ENCODE peak calls at places on chromosomes 11 and 22, in five cellular contexts. I is Peyer's patch, K is ovary, B is breast epithelium, R is brain microvascular endothelial cell. F is an unnamed sample.

GRCh38 chr22:22201185-22201924 is 43.2 kb upstream of the VPREB1 start:
- DNase-seq in I (peak), K (no peak), B (peak), R (no peak), F (no peak)

GRCh38 chr11:2189938-2190669 is 18.5 kb upstream of the TH start:
- DNase-seq in I (no peak), K (no peak), B (no peak), R (no peak), F (peak)

GRCh38 chr11:119298726-119299125 is 18.2 kb downstream of the MCAM start:
- DNase-seq in I (no peak), K (no peak), B (no peak), R (no peak), F (no peak)

GRCh38 chr11:126924381-126924780 is 76.2 kb downstream of the KIRREL3 start:
- DNase-seq in I (no peak), K (no peak), B (no peak), R (no peak), F (no peak)

GRCh38 chr11:57491371-57492061 is 24.0 kb downstream of the SLC43A1 start:
- DNase-seq in I (peak), K (no peak), B (no peak), R (peak), F (no peak)

GRCh38 chr11:67370351-67371076 is 2.9 kb downstream of the CLCF1 start:
- DNase-seq in I (no peak), K (peak), B (no peak), R (no peak), F (no peak)

GRCh38 chr11:108713076-108713790 is 48.4 kb downstream of the DDX10 start:
- DNase-seq in I (no peak), K (no peak), B (no peak), R (peak), F (no peak)

GRCh38 chr11:12269104-12269441 is 108.3 kb upstream of the PARVA start:
- DNase-seq in I (no peak), K (no peak), B (no peak), R (no peak), F (peak)

GRCh38 chr22:50529416-50530279 is at the start of gene TYMP:
- DNase-seq in I (peak), K (no peak), B (no peak), R (no peak), F (peak)

GRCh38 chr11:120132645-120133185 is 5.2 kb downstream of the TRIM29 start:
- DNase-seq in I (peak), K (peak), B (peak), R (no peak), F (no peak)

GRCh38 chr11:76102772-76103171 is 103.5 kb downstream of the WNT11 start:
- DNase-seq in I (peak), K (peak), B (no peak), R (peak), F (no peak)

GRCh38 chr22:36659762-36660509 is 43.6 kb downstream of the CACNG2 start:
- DNase-seq in I (peak), K (peak), B (peak), R (peak), F (peak)

GRCh38 chr11:111378773-111379499 is at the start of gene POU2AF1:
- DNase-seq in I (peak), K (no peak), B (no peak), R (no peak), F (no peak)

GRCh38 chr11:26575946-26576345 is 3.9 kb upstream of the MUC15 start:
- DNase-seq in I (no peak), K (no peak), B (no peak), R (no peak), F (no peak)

GRCh38 chr11:76787911-76788596 is 4.9 kb downstream of the TSKU start:
- DNase-seq in I (peak), K (peak), B (peak), R (no peak), F (no peak)

GRCh38 chr11:55554169-55554568 is at the start of gene OR4C15:
- DNase-seq in I (no peak), K (no peak), B (no peak), R (no peak), F (no peak)

GRCh38 chr22:49308300-49308699 is 519.4 kb downstream of the BRD1 start:
- DNase-seq in I (peak), K (no peak), B (no peak), R (no peak), F (no peak)

GRCh38 chr11:47355283-47356128 is 3.0 kb upstream of the MYBPC3 start:
- DNase-seq in I (peak), K (peak), B (peak), R (peak), F (peak)

GRCh38 chr11:132595711-132596111 is 936.6 kb downstream of the OPCML start:
- DNase-seq in I (no peak), K (no peak), B (no peak), R (no peak), F (no peak)

GRCh38 chr11:40129276-40129675 is 1330.2 kb downstream of the LRRC4C start:
- DNase-seq in I (no peak), K (no peak), B (no peak), R (no peak), F (no peak)

GRCh38 chr11:11373934-11374333 is 20.9 kb upstream of the CSNK2A3 start:
- DNase-seq in I (no peak), K (no peak), B (no peak), R (no peak), F (no peak)

GRCh38 chr11:120546312-120547205 is 35.0 kb downstream of the GRIK4 start:
- DNase-seq in I (peak), K (peak), B (no peak), R (peak), F (no peak)

GRCh38 chr11:71267807-71268421 is 15.5 kb upstream of the SHANK2 start:
- DNase-seq in I (no peak), K (no peak), B (peak), R (no peak), F (no peak)

GRCh38 chr22:28154856-28155255 is 235.8 kb upstream of the PITPNB start:
- DNase-seq in I (no peak), K (no peak), B (no peak), R (peak), F (no peak)

GRCh38 chr11:128488471-128488870 is 98.9 kb downstream of the ETS1 start:
- DNase-seq in I (no peak), K (no peak), B (no peak), R (peak), F (no peak)

GRCh38 chr22:17443413-17444203 is 74.3 kb downstream of the CECR2 start:
- DNase-seq in I (no peak), K (no peak), B (no peak), R (no peak), F (no peak)

GRCh38 chr11:58592760-58593472 is 14.1 kb downstream of the ZFP91 start:
- DNase-seq in I (peak), K (no peak), B (no peak), R (no peak), F (peak)

GRCh38 chr11:16881074-16881709 is 133.0 kb downstream of the PLEKHA7 start:
- DNase-seq in I (no peak), K (peak), B (no peak), R (peak), F (peak)

GRCh38 chr22:46136539-46137217 is 13.6 kb upstream of the PPARA start:
- DNase-seq in I (no peak), K (peak), B (no peak), R (no peak), F (peak)

GRCh38 chr22:46578824-46579561 is 41.2 kb upstream of the GRAMD4 start:
- DNase-seq in I (peak), K (no peak), B (no peak), R (no peak), F (peak)

GRCh38 chr11:65615950-65616574 is 486 bp downstream of the PCNX3 start:
- DNase-seq in I (no peak), K (no peak), B (no peak), R (no peak), F (no peak)

GRCh38 chr22:44380716-44381500 is 68.2 kb upstream of the SHISAL1 start:
- DNase-seq in I (no peak), K (peak), B (no peak), R (no peak), F (no peak)

GRCh38 chr22:40418366-40419201 is 48.2 kb downstream of the SGSM3 start:
- DNase-seq in I (no peak), K (peak), B (peak), R (no peak), F (no peak)

GRCh38 chr11:64864473-64865285 is 13.7 kb downstream of the EHD1 start:
- DNase-seq in I (peak), K (peak), B (no peak), R (peak), F (no peak)

GRCh38 chr11:31874631-31875191 is 63.6 kb upstream of the PAX6 start:
- DNase-seq in I (no peak), K (no peak), B (no peak), R (no peak), F (no peak)

GRCh38 chr11:110362916-110363574 is 66.6 kb upstream of the RDX start:
- DNase-seq in I (no peak), K (no peak), B (no peak), R (peak), F (peak)

GRCh38 chr22:48052621-48052890 is 1290.1 kb downstream of the TBC1D22A start:
- DNase-seq in I (no peak), K (no peak), B (no peak), R (no peak), F (no peak)

DNA sequence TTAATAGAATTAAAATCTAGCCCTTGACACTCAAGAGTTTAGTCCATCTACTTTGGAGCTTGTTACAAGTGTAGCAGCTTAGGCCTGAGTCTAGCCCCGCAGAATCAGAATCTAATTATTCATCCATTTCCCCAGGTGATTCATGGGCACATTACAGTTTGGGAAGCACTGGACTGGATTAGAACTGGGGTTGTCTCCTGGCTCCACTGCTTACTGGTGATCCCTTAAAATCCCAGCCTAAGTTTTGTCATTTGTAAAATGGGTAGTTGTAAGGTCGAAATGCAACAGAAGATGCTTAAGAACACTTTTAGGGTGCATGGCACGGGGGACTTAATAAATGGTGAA is 1.3 kb downstream of the STX3 start:
- DNase-seq in I (no peak), K (no peak), B (no peak), R (peak), F (no peak)
- H3K27ac ChIP-seq in I (no peak), K (peak), B (peak), R (peak), F (peak)

DNA sequence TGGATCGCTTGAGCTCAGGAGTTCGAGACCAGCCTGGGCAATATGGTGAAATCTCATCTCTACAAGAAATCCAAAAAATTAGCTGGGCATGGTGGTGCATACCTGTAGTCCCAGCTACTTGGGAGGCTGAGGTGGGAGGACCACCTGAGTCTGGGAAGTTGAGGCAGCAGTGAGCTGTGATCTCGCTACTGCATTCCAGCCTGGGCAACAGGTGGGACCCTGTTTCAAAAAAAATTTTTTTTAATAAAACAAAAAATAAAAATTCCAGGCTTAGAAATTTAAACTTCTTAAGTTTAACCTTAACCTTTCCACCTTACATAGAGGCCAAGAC is 21.2 kb downstream of the CLMP start:
- DNase-seq in I (no peak), K (no peak), B (no peak), R (no peak), F (no peak)
- H3K27ac ChIP-seq in I (no peak), K (no peak), B (peak), R (peak), F (no peak)

DNA sequence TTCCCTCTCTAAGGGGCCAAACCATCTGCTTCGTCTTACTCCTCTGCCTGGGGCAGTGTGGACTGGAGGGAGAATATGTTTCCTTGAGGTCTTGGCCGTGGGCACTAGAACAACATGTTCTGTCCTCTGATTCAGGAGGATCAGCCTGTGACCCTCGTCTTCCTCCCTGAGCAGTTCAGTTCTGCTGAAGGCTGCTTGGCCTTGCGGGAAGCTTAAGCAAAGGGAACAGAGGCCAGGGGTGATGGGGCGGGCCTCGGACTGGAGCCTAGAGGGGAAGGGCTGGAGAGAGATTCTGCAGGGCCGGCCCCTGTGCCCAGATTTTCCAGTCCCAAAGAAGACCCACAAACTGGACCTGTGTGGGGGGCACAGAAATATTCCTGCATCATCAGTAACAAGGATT is 58.0 kb downstream of the ST14 start:
- DNase-seq in I (no peak), K (no peak), B (no peak), R (no peak), F (no peak)
- H3K27ac ChIP-seq in I (no peak), K (no peak), B (no peak), R (no peak), F (no peak)

GRCh38 chr11:5846689-5847088 is 5.0 kb upstream of the OR52E6 start:
- DNase-seq in I (no peak), K (no peak), B (no peak), R (no peak), F (no peak)

GRCh38 chr11:5851002-5851401 is 6.5 kb downstream of the OR52E8 start:
- DNase-seq in I (no peak), K (no peak), B (no peak), R (no peak), F (no peak)
- H3K27ac ChIP-seq in I (no peak), K (no peak), B (no peak), R (no peak), F (no peak)

DNA sequence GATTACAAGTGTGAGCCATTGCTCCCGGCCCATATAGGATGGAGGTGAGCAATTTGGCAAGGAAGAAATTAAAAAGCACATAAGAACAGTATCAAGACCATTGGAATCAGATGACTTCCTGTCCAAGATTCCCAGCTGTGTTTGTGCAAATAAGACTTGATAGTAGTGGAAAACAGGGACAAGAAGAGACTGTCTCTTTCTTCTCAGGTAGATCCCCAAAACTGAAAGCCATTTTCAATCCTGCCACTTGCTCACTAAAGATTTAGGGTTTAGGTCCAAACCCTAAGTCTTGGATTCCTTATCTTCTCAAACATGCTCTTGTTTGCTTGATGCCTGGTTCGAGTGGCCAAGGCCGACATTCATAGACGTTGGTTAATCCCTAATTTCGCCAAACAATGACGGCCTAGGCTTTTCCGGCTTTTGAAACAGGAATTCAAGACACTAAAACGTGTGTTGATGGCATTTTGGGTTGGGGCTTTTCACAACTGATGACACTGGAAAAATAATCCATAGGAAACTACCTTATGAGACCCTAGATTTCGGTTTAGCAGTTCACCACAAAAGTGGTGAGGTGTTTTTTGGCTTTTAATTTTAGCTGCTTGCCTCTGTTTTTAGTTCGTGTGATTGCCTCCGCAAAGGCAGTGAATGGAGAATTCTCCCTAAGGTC is 1.0 kb upstream of the GTPBP1 start:
- DNase-seq in I (no peak), K (no peak), B (no peak), R (no peak), F (no peak)
- H3K27ac ChIP-seq in I (peak), K (peak), B (peak), R (peak), F (peak)

GRCh38 chr11:129828301-129828836 is 12.7 kb downstream of the TMEM45B start:
- DNase-seq in I (no peak), K (no peak), B (no peak), R (no peak), F (no peak)
- H3K27ac ChIP-seq in I (no peak), K (no peak), B (peak), R (no peak), F (peak)

DNA sequence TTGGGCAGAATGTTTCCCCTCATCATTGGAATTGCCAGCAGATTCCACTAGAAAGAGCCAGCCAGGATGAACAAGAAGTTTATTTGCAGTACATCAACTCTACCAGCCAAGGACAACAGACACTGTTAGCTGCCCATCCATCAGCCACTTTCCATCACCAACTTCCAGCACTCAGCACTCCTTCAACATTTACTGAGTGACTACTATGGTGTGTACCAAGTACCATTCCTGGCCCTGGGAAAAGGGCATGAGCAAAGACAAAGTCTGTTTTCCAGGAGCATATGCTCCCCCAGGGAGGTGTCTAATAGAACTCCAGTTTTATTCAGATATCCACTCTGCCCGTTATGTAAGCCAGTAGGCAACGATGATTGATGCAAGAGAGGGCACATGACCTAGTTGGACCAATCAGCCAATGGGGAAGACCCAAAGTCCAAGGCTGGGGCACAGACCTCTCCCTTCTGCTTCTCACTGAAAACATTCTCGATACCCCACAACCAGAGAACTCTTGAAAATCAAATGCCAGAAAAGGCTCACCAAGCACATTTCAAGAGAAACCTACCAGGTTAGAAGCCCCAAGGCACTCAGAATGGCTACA is 7.5 kb downstream of the HIRA start:
- DNase-seq in I (no peak), K (no peak), B (no peak), R (no peak), F (no peak)
- H3K27ac ChIP-seq in I (no peak), K (no peak), B (no peak), R (no peak), F (no peak)

F was measured in pancreas.